ENCODE peak calls at places on chromosomes 11 and 22, in nine cellular contexts. One of them, this sample, is unnamed.

GRCh38 chr22:20128619-20128901 is 3.0 kb upstream of the ZDHHC8 start:
- ATAC-seq in HepG2: no peak
- ATAC-seq in body of pancreas: no peak
- ATAC-seq in HCT116: no peak
- ATAC-seq in activated B cell treated with CpG ODN at 0.5 μM for 24 hours: no peak
- ATAC-seq in aorta: no peak
- ATAC-seq in gastrocnemius medialis: no peak
- ATAC-seq in left cardiac atrium: no peak
- ATAC-seq in Panc1: no peak
- ATAC-seq in this sample: no peak

GRCh38 chr11:31655483-31655882 is 145.9 kb downstream of the ELP4 start:
- ATAC-seq in HepG2: no peak
- ATAC-seq in body of pancreas: no peak
- ATAC-seq in HCT116: peak
- ATAC-seq in activated B cell treated with CpG ODN at 0.5 μM for 24 hours: no peak
- ATAC-seq in aorta: no peak
- ATAC-seq in gastrocnemius medialis: no peak
- ATAC-seq in left cardiac atrium: no peak
- ATAC-seq in Panc1: no peak
- ATAC-seq in this sample: no peak

GRCh38 chr22:29979645-29980303 is 96.8 kb downstream of the MTMR3 start:
- ATAC-seq in HepG2: no peak
- ATAC-seq in body of pancreas: no peak
- ATAC-seq in HCT116: peak
- ATAC-seq in activated B cell treated with CpG ODN at 0.5 μM for 24 hours: peak
- ATAC-seq in aorta: no peak
- ATAC-seq in gastrocnemius medialis: peak
- ATAC-seq in left cardiac atrium: no peak
- ATAC-seq in Panc1: no peak
- ATAC-seq in this sample: no peak

GRCh38 chr11:69140635-69141034 is 15.1 kb upstream of the SMIM38 start:
- ATAC-seq in HepG2: no peak
- ATAC-seq in body of pancreas: no peak
- ATAC-seq in HCT116: no peak
- ATAC-seq in activated B cell treated with CpG ODN at 0.5 μM for 24 hours: no peak
- ATAC-seq in aorta: no peak
- ATAC-seq in gastrocnemius medialis: no peak
- ATAC-seq in left cardiac atrium: no peak
- ATAC-seq in Panc1: no peak
- ATAC-seq in this sample: no peak

GRCh38 chr11:102479733-102480132 is 27.2 kb upstream of the TMEM123 start:
- ATAC-seq in HepG2: no peak
- ATAC-seq in body of pancreas: no peak
- ATAC-seq in HCT116: no peak
- ATAC-seq in activated B cell treated with CpG ODN at 0.5 μM for 24 hours: no peak
- ATAC-seq in aorta: no peak
- ATAC-seq in gastrocnemius medialis: no peak
- ATAC-seq in left cardiac atrium: no peak
- ATAC-seq in Panc1: no peak
- ATAC-seq in this sample: no peak

GRCh38 chr11:116249561-116249960 is 523.2 kb downstream of the BUD13 start:
- ATAC-seq in HepG2: no peak
- ATAC-seq in body of pancreas: no peak
- ATAC-seq in HCT116: peak
- ATAC-seq in activated B cell treated with CpG ODN at 0.5 μM for 24 hours: no peak
- ATAC-seq in aorta: no peak
- ATAC-seq in gastrocnemius medialis: no peak
- ATAC-seq in left cardiac atrium: no peak
- ATAC-seq in Panc1: no peak
- ATAC-seq in this sample: no peak

GRCh38 chr22:41531736-41532477 is 12.4 kb downstream of the POLR3H start:
- ATAC-seq in HepG2: no peak
- ATAC-seq in body of pancreas: no peak
- ATAC-seq in HCT116: no peak
- ATAC-seq in activated B cell treated with CpG ODN at 0.5 μM for 24 hours: no peak
- ATAC-seq in aorta: no peak
- ATAC-seq in gastrocnemius medialis: no peak
- ATAC-seq in left cardiac atrium: no peak
- ATAC-seq in Panc1: no peak
- ATAC-seq in this sample: no peak

GRCh38 chr11:71946144-71946571 is 17.3 kb downstream of the RNF121 start:
- ATAC-seq in HepG2: no peak
- ATAC-seq in body of pancreas: no peak
- ATAC-seq in HCT116: no peak
- ATAC-seq in activated B cell treated with CpG ODN at 0.5 μM for 24 hours: peak
- ATAC-seq in aorta: no peak
- ATAC-seq in gastrocnemius medialis: no peak
- ATAC-seq in left cardiac atrium: no peak
- ATAC-seq in Panc1: peak
- ATAC-seq in this sample: peak

GRCh38 chr22:19423906-19424500 is 7.5 kb downstream of the HIRA start:
- ATAC-seq in HepG2: peak
- ATAC-seq in body of pancreas: no peak
- ATAC-seq in HCT116: no peak
- ATAC-seq in activated B cell treated with CpG ODN at 0.5 μM for 24 hours: no peak
- ATAC-seq in aorta: no peak
- ATAC-seq in gastrocnemius medialis: no peak
- ATAC-seq in left cardiac atrium: no peak
- ATAC-seq in Panc1: no peak
- ATAC-seq in this sample: no peak

GRCh38 chr11:84014539-84014938 is 728.4 kb upstream of the CCDC90B start:
- ATAC-seq in HepG2: no peak
- ATAC-seq in body of pancreas: no peak
- ATAC-seq in HCT116: no peak
- ATAC-seq in activated B cell treated with CpG ODN at 0.5 μM for 24 hours: no peak
- ATAC-seq in aorta: no peak
- ATAC-seq in gastrocnemius medialis: no peak
- ATAC-seq in left cardiac atrium: no peak
- ATAC-seq in Panc1: no peak
- ATAC-seq in this sample: no peak

GRCh38 chr11:68727783-68728182 is 23.5 kb downstream of the TESMIN start:
- ATAC-seq in HepG2: no peak
- ATAC-seq in body of pancreas: no peak
- ATAC-seq in HCT116: peak
- ATAC-seq in activated B cell treated with CpG ODN at 0.5 μM for 24 hours: no peak
- ATAC-seq in aorta: no peak
- ATAC-seq in gastrocnemius medialis: no peak
- ATAC-seq in left cardiac atrium: no peak
- ATAC-seq in Panc1: no peak
- ATAC-seq in this sample: no peak

GRCh38 chr11:114159802-114160588 is 100.5 kb downstream of the ZBTB16 start:
- ATAC-seq in HepG2: peak
- ATAC-seq in body of pancreas: peak
- ATAC-seq in HCT116: peak
- ATAC-seq in activated B cell treated with CpG ODN at 0.5 μM for 24 hours: peak
- ATAC-seq in aorta: peak
- ATAC-seq in gastrocnemius medialis: peak
- ATAC-seq in left cardiac atrium: peak
- ATAC-seq in Panc1: peak
- ATAC-seq in this sample: peak

GRCh38 chr11:110110854-110111253 is 17.7 kb downstream of the ZC3H12C start:
- ATAC-seq in HepG2: no peak
- ATAC-seq in body of pancreas: no peak
- ATAC-seq in HCT116: no peak
- ATAC-seq in activated B cell treated with CpG ODN at 0.5 μM for 24 hours: no peak
- ATAC-seq in aorta: no peak
- ATAC-seq in gastrocnemius medialis: no peak
- ATAC-seq in left cardiac atrium: no peak
- ATAC-seq in Panc1: no peak
- ATAC-seq in this sample: no peak

GRCh38 chr11:377883-378500 is 8.7 kb downstream of the B4GALNT4 start:
- ATAC-seq in HepG2: no peak
- ATAC-seq in body of pancreas: no peak
- ATAC-seq in HCT116: no peak
- ATAC-seq in activated B cell treated with CpG ODN at 0.5 μM for 24 hours: no peak
- ATAC-seq in aorta: no peak
- ATAC-seq in gastrocnemius medialis: no peak
- ATAC-seq in left cardiac atrium: no peak
- ATAC-seq in Panc1: peak
- ATAC-seq in this sample: no peak

GRCh38 chr11:86785576-86785975 is 14.8 kb upstream of the PRSS23 start:
- ATAC-seq in HepG2: no peak
- ATAC-seq in body of pancreas: no peak
- ATAC-seq in HCT116: no peak
- ATAC-seq in activated B cell treated with CpG ODN at 0.5 μM for 24 hours: no peak
- ATAC-seq in aorta: no peak
- ATAC-seq in gastrocnemius medialis: no peak
- ATAC-seq in left cardiac atrium: no peak
- ATAC-seq in Panc1: peak
- ATAC-seq in this sample: no peak

GRCh38 chr11:131290111-131290510 is 80.3 kb upstream of the NTM start:
- ATAC-seq in HepG2: no peak
- ATAC-seq in body of pancreas: no peak
- ATAC-seq in HCT116: no peak
- ATAC-seq in activated B cell treated with CpG ODN at 0.5 μM for 24 hours: no peak
- ATAC-seq in aorta: no peak
- ATAC-seq in gastrocnemius medialis: no peak
- ATAC-seq in left cardiac atrium: no peak
- ATAC-seq in Panc1: no peak
- ATAC-seq in this sample: no peak

GRCh38 chr11:119585038-119585666 is 143.8 kb downstream of the NECTIN1 start:
- ATAC-seq in HepG2: peak
- ATAC-seq in body of pancreas: peak
- ATAC-seq in HCT116: no peak
- ATAC-seq in activated B cell treated with CpG ODN at 0.5 μM for 24 hours: no peak
- ATAC-seq in aorta: no peak
- ATAC-seq in gastrocnemius medialis: no peak
- ATAC-seq in left cardiac atrium: no peak
- ATAC-seq in Panc1: peak
- ATAC-seq in this sample: no peak

GRCh38 chr11:68002575-68002942 is 1.3 kb downstream of the UNC93B1 start:
- ATAC-seq in HepG2: peak
- ATAC-seq in body of pancreas: no peak
- ATAC-seq in HCT116: no peak
- ATAC-seq in activated B cell treated with CpG ODN at 0.5 μM for 24 hours: peak
- ATAC-seq in aorta: no peak
- ATAC-seq in gastrocnemius medialis: no peak
- ATAC-seq in left cardiac atrium: no peak
- ATAC-seq in Panc1: no peak
- ATAC-seq in this sample: no peak

GRCh38 chr11:120013325-120014250 is 124.3 kb downstream of the TRIM29 start:
- ATAC-seq in HepG2: peak
- ATAC-seq in body of pancreas: peak
- ATAC-seq in HCT116: peak
- ATAC-seq in activated B cell treated with CpG ODN at 0.5 μM for 24 hours: no peak
- ATAC-seq in aorta: peak
- ATAC-seq in gastrocnemius medialis: no peak
- ATAC-seq in left cardiac atrium: peak
- ATAC-seq in Panc1: peak
- ATAC-seq in this sample: no peak

GRCh38 chr22:50174382-50175190 is 4.1 kb downstream of the PANX2 start:
- ATAC-seq in HepG2: peak
- ATAC-seq in body of pancreas: no peak
- ATAC-seq in HCT116: no peak
- ATAC-seq in activated B cell treated with CpG ODN at 0.5 μM for 24 hours: no peak
- ATAC-seq in aorta: no peak
- ATAC-seq in gastrocnemius medialis: no peak
- ATAC-seq in left cardiac atrium: peak
- ATAC-seq in Panc1: no peak
- ATAC-seq in this sample: no peak

GRCh38 chr11:120608760-120609211 is 97.2 kb downstream of the GRIK4 start:
- ATAC-seq in HepG2: no peak
- ATAC-seq in body of pancreas: peak
- ATAC-seq in HCT116: no peak
- ATAC-seq in activated B cell treated with CpG ODN at 0.5 μM for 24 hours: no peak
- ATAC-seq in aorta: peak
- ATAC-seq in gastrocnemius medialis: peak
- ATAC-seq in left cardiac atrium: peak
- ATAC-seq in Panc1: no peak
- ATAC-seq in this sample: no peak

GRCh38 chr22:37060801-37061610 is 9.5 kb downstream of the KCTD17 start:
- ATAC-seq in HepG2: no peak
- ATAC-seq in body of pancreas: no peak
- ATAC-seq in HCT116: no peak
- ATAC-seq in activated B cell treated with CpG ODN at 0.5 μM for 24 hours: no peak
- ATAC-seq in aorta: no peak
- ATAC-seq in gastrocnemius medialis: no peak
- ATAC-seq in left cardiac atrium: no peak
- ATAC-seq in Panc1: no peak
- ATAC-seq in this sample: peak

GRCh38 chr11:117121176-117121575 is 22.9 kb upstream of the PAFAH1B2 start:
- ATAC-seq in HepG2: no peak
- ATAC-seq in body of pancreas: no peak
- ATAC-seq in HCT116: no peak
- ATAC-seq in activated B cell treated with CpG ODN at 0.5 μM for 24 hours: no peak
- ATAC-seq in aorta: no peak
- ATAC-seq in gastrocnemius medialis: no peak
- ATAC-seq in left cardiac atrium: no peak
- ATAC-seq in Panc1: no peak
- ATAC-seq in this sample: no peak

This sample was measured in activated T-helper 17 cell treated with anti-CD3 and anti-CD28 coated beads, Interleukin-2, amount 50 U/mL, for 72 hours.